ENCODE peak calls at places on chromosome 7, in nine cellular contexts. T is activated T-helper 1 cell treated with anti-CD3 and anti-CD28 coated beads, Interleukin-12 subunit alpha, Interleukin-12 subunit beta, Interleukin-2, Interleukin-4 antibody, amounts not matched to agents 30 ng/mL and 10 ng/mL and 1 ng/mL, durations not matched to agents 14 hours and 24 hours and 36 hours; U is activated CD4-positive, alpha-beta memory T cell treated with anti-CD3 and anti-CD28 coated beads, Interleukin-2, amount 10 ng/mL, durations not matched to agents 7 days and 5 days; M is GM04503; Y is CD8-positive, alpha-beta T cell; L is mesendoderm; K is GM03348; O is hypothalamus; G is KG1. A is an unnamed sample.

GRCh38 chr7:154842608-154843007 is 160.3 kb downstream of the PAXIP1 start:
- DNase-seq in T (no peak), U (no peak), M (no peak), Y (no peak), L (peak; percentile 37), K (no peak), O (no peak), G (no peak), A (no peak)

GRCh38 chr7:17690030-17690429 is 250.3 kb downstream of the SNX13 start:
- DNase-seq in T (no peak), U (no peak), M (peak; percentile 74), Y (no peak), L (no peak), K (peak; percentile 81), O (no peak), G (peak; percentile 26), A (peak; percentile 75)

GRCh38 chr7:92720604-92721350 is 115.6 kb downstream of the CDK6 start:
- DNase-seq in T (no peak), U (no peak), M (no peak), Y (no peak), L (no peak), K (no peak), O (no peak), G (no peak), A (no peak)

GRCh38 chr7:134324107-134324506 is 7.4 kb upstream of the SLC35B4 start:
- DNase-seq in T (no peak), U (no peak), M (no peak), Y (no peak), L (no peak), K (no peak), O (no peak), G (no peak), A (no peak)

GRCh38 chr7:5417106-5418071 is 6.2 kb downstream of the TNRC18 start:
- DNase-seq in T (no peak), U (no peak), M (no peak), Y (no peak), L (peak; percentile 92), K (peak; percentile 53), O (no peak), G (no peak), A (no peak)

GRCh38 chr7:37495574-37496184 is 47.0 kb upstream of the ELMO1 start:
- DNase-seq in T (no peak), U (no peak), M (no peak), Y (no peak), L (peak; percentile 52), K (peak; percentile 42), O (no peak), G (peak; percentile 21), A (peak; percentile 18)

GRCh38 chr7:14762552-14762951 is 140.0 kb downstream of the DGKB start:
- DNase-seq in T (no peak), U (no peak), M (no peak), Y (no peak), L (no peak), K (no peak), O (no peak), G (no peak), A (no peak)

GRCh38 chr7:99779949-99780348 is 4.0 kb downstream of the CYP3A4 start:
- DNase-seq in T (no peak), U (no peak), M (no peak), Y (no peak), L (no peak), K (no peak), O (no peak), G (no peak), A (no peak)

GRCh38 chr7:28180364-28181147 is at the start of gene JAZF1:
- DNase-seq in T (peak; percentile 5), U (peak; percentile 39), M (no peak), Y (peak; percentile 32), L (peak; percentile 84), K (peak; percentile 84), O (no peak), G (no peak), A (peak; percentile 70)

GRCh38 chr7:127417346-127417745 is 24.8 kb upstream of the ZNF800 start:
- DNase-seq in T (no peak), U (no peak), M (no peak), Y (no peak), L (no peak), K (no peak), O (no peak), G (no peak), A (no peak)

GRCh38 chr7:129606801-129607200 is 4.7 kb upstream of the NRF1 start:
- DNase-seq in T (no peak), U (no peak), M (no peak), Y (no peak), L (no peak), K (no peak), O (no peak), G (no peak), A (no peak)

A was measured in AG08396.